ENCODE peak calls at places on chromosome 16, in nine cellular contexts. S is HL-60, A is H9, H is adrenal gland, V is AG04450, W is HCT116, P is cardiac muscle cell, X is uterus, N is fibroblast of lung. O is an unnamed sample.

GRCh38 chr16:55478827-55479559 is at the start of gene MMP2:
- DNase-seq in S (no peak), A (peak), H (peak), V (no peak), W (no peak), P (peak), X (peak), N (peak), O (peak)

GRCh38 chr16:14286381-14287230 is 215.5 kb downstream of the MRTFB start:
- DNase-seq in S (no peak), A (peak), H (peak), V (no peak), W (no peak), P (no peak), X (no peak), N (peak), O (no peak)

GRCh38 chr16:30000768-30001631 is 5.0 kb downstream of the INO80E start:
- DNase-seq in S (no peak), A (peak), H (no peak), V (no peak), W (no peak), P (no peak), X (no peak), N (no peak), O (peak)

GRCh38 chr16:89138843-89139520 is 32.6 kb upstream of the CDH15 start:
- DNase-seq in S (no peak), A (no peak), H (no peak), V (no peak), W (no peak), P (no peak), X (no peak), N (no peak), O (peak)

GRCh38 chr16:67525176-67525860 is 3.3 kb upstream of the RIPOR1 start:
- DNase-seq in S (no peak), A (no peak), H (no peak), V (no peak), W (no peak), P (no peak), X (no peak), N (peak), O (no peak)

GRCh38 chr16:4506450-4506849 is 30.3 kb downstream of the HMOX2 start:
- DNase-seq in S (peak), A (peak), H (peak), V (no peak), W (peak), P (peak), X (peak), N (peak), O (no peak)

GRCh38 chr16:1941162-1941923 is 1.7 kb downstream of the MSRB1 start:
- DNase-seq in S (peak), A (peak), H (no peak), V (no peak), W (no peak), P (no peak), X (no peak), N (peak), O (no peak)

GRCh38 chr16:15827709-15828343 is 29.0 kb downstream of the MYH11 start:
- DNase-seq in S (no peak), A (no peak), H (no peak), V (no peak), W (no peak), P (no peak), X (no peak), N (no peak), O (no peak)

GRCh38 chr16:57926041-57926440 is 44.9 kb downstream of the CNGB1 start:
- DNase-seq in S (no peak), A (no peak), H (no peak), V (no peak), W (no peak), P (no peak), X (no peak), N (no peak), O (no peak)

GRCh38 chr16:19884611-19885455 is at the start of gene GPRC5B:
- DNase-seq in S (peak), A (peak), H (peak), V (no peak), W (no peak), P (peak), X (peak), N (peak), O (peak)

GRCh38 chr16:30104492-30104891 is 8.5 kb upstream of the YPEL3 start:
- DNase-seq in S (no peak), A (peak), H (no peak), V (no peak), W (no peak), P (no peak), X (no peak), N (no peak), O (peak)

GRCh38 chr16:19524356-19524865 is 669 bp downstream of the CCP110 start:
- DNase-seq in S (no peak), A (no peak), H (no peak), V (no peak), W (no peak), P (peak), X (no peak), N (no peak), O (no peak)

GRCh38 chr16:72198021-72198420 is 26.1 kb upstream of the PMFBP1 start:
- DNase-seq in S (no peak), A (no peak), H (peak), V (peak), W (no peak), P (no peak), X (no peak), N (peak), O (no peak)

GRCh38 chr16:22641030-22641671 is 130.5 kb downstream of the NPIPB5 start:
- DNase-seq in S (no peak), A (peak), H (no peak), V (no peak), W (peak), P (peak), X (no peak), N (peak), O (no peak)

GRCh38 chr16:57244767-57245471 is at the start of gene ARL2BP:
- DNase-seq in S (peak), A (peak), H (peak), V (peak), W (peak), P (peak), X (peak), N (peak), O (peak)

GRCh38 chr16:70267516-70267915 is 15.8 kb upstream of the EXOSC6 start:
- DNase-seq in S (peak), A (peak), H (peak), V (no peak), W (peak), P (peak), X (no peak), N (peak), O (no peak)

GRCh38 chr16:6374816-6375215 is 957.8 kb upstream of the RBFOX1 start:
- DNase-seq in S (no peak), A (no peak), H (no peak), V (no peak), W (no peak), P (no peak), X (no peak), N (no peak), O (no peak)

GRCh38 chr16:27449434-27450188 is 47.6 kb downstream of the IL21R start:
- DNase-seq in S (no peak), A (no peak), H (no peak), V (no peak), W (no peak), P (no peak), X (no peak), N (no peak), O (no peak)
- H3K27ac ChIP-seq in S (no peak), A (no peak), H (no peak), V (no peak), W (no peak), P (no peak), X (no peak), N (no peak), O (no peak)

GRCh38 chr16:74607310-74607966 is 524 bp upstream of the GLG1 start:
- DNase-seq in S (no peak), A (no peak), H (no peak), V (no peak), W (no peak), P (no peak), X (no peak), N (no peak), O (no peak)

GRCh38 chr16:74605332-74605731 is 1.6 kb downstream of the GLG1 start:
- DNase-seq in S (no peak), A (no peak), H (no peak), V (no peak), W (no peak), P (no peak), X (no peak), N (no peak), O (no peak)

GRCh38 chr16:74605746-74606520 is 981 bp downstream of the GLG1 start:
- DNase-seq in S (no peak), A (no peak), H (no peak), V (no peak), W (no peak), P (no peak), X (no peak), N (no peak), O (no peak)

GRCh38 chr16:74607967-74608356 is 1.0 kb upstream of the GLG1 start:
- DNase-seq in S (no peak), A (peak), H (no peak), V (no peak), W (no peak), P (peak), X (no peak), N (no peak), O (no peak)

DNA sequence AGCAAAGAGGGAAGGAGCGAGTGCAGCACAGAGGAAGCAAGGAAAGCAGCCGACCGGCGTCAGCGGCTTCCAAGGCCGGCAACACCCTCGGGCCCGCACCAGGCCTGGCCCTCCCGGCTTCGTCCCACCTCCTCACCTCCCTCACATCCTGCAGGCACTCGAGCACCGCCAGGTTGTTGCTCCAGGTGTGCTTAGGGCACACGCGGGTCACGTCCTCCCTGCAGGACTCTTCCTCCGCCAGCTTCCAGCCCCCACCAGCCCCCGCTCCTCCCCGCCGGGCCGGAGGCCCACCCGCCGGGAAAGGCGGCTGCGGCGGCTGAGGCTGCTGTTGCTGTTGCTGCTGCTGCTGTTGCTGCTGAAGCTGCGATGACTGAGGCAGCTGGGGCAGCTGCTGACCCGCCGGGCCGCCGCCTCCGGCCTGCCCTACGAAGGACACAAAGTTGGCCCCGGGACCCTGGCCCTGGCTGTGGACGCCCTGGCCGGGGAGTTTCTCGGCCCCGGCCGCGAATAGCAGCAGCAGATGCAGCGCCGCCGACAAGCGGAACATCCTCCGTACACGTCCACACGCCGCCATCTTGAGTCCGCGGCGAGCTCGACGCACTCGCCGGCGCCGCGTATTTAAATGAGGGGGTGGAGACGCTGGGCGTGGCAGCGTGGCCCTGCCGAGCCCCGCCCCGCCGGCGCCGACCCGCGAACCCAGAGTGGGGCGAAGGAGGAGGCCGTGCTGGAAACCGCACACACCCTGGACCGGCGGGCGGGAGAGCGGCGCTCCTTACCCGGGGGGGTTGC is at the start of gene GLG1:
- DNase-seq in S (peak), A (peak), H (peak), V (peak), W (peak), P (peak), X (peak), N (peak), O (peak)
- TF ChIP-seq CTCF in S (no peak), A (no peak), H (no peak), V (no peak), W (no peak), P (no peak), X (no peak), N (no peak), O (no peak)

DNA sequence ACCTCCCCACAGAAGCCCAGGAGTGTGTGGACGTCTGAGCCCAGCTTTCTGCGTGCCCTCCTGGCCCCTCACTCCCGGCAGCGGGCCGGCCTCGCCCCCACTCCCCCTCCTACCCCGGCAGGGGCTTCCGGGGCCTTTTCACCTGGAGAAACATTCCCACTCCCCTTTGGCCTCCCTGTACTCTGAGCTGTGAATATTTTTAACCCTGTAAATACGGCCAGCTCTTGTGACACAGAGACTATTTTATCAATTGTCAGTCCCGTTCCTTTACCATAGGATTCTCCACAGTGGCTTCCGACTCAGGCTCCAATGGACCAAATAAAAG is 5.9 kb upstream of the PRR35 start:
- DNase-seq in S (no peak), A (no peak), H (no peak), V (no peak), W (no peak), P (no peak), X (no peak), N (no peak), O (no peak)
- H3K27ac ChIP-seq in S (no peak), A (no peak), H (no peak), V (peak), W (no peak), P (no peak), X (no peak), N (no peak), O (no peak)

DNA sequence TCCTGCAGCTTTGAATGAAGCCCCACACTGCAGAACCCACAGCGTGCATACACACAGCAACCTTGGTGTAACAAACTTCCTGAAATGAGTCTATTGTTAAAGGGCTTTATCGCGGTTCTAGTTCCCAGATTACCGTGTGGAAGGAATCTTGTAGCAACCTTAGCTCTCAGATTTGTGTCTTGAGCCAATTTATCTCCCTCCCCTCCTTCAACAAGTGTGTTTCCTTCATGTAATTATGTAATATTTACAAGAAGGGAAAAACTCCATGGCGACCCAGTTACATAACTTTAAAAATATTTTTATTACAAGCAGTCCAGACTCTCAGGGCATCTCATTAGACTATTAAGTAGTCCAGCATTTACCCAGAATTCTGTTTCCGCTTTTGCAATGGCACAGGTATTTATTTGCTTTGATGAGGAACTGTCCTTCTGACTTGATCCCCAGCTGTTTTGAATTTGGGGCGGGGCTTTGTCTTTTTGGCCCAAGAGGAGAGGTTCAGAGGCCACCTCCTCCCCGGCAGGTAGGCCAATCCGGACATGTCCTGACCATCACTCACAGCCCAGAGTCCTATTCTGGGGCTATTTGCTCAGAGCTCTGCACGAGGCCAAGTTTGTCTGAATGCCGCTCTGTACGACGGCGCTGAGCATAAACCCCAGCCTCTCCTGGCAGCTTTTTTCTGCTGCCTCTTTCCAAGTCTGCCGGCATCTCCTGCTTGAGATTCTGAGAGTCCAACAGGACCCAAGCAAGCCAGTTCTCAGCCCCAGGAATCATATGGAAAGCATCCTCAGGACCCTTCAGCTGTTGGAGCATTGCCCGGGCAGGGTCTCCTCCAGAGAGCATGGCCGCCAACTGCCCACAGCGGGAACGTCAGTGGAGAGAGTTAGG is 35.6 kb downstream of the CLEC16A start:
- DNase-seq in S (no peak), A (peak), H (no peak), V (no peak), W (no peak), P (no peak), X (peak), N (peak), O (peak)
- TF ChIP-seq CTCF in S (no peak), A (no peak), H (no peak), V (no peak), W (no peak), P (no peak), X (peak), N (no peak), O (no peak)

GRCh38 chr16:25126820-25127232 is 15.3 kb downstream of the LCMT1 start:
- DNase-seq in S (no peak), A (no peak), H (peak), V (peak), W (no peak), P (peak), X (no peak), N (peak), O (no peak)

GRCh38 chr16:25124503-25124902 is 13.0 kb downstream of the LCMT1 start:
- DNase-seq in S (no peak), A (no peak), H (no peak), V (no peak), W (no peak), P (no peak), X (no peak), N (no peak), O (no peak)

GRCh38 chr16:25118851-25119584 is 7.5 kb downstream of the LCMT1 start:
- DNase-seq in S (no peak), A (no peak), H (no peak), V (no peak), W (no peak), P (no peak), X (no peak), N (no peak), O (no peak)

GRCh38 chr16:25121824-25122600 is 10.5 kb downstream of the LCMT1 start:
- DNase-seq in S (no peak), A (no peak), H (no peak), V (no peak), W (no peak), P (no peak), X (no peak), N (no peak), O (no peak)
- H3K27ac ChIP-seq in S (no peak), A (no peak), H (no peak), V (no peak), W (no peak), P (no peak), X (no peak), N (no peak), O (no peak)

O was measured in lower lobe of right lung.